ENCODE peak calls at places on chromosomes 4 and X, in six cellular contexts. V, Z, T, N, U and X are unnamed samples.

GRCh38 chr4:141587897-141588296 is 48.5 kb upstream of the IL15 start:
- DNase-seq in N (no peak), T (no peak), Z (no peak), U (no peak), V (peak), X (no peak)

GRCh38 chr4:8725071-8725841 is 132.7 kb downstream of the CPZ start:
- DNase-seq in Z (no peak), V (no peak), N (no peak), T (no peak), U (no peak), X (no peak)

GRCh38 chrX:40465735-40466551 is 114.8 kb upstream of the ATP6AP2 start:
- DNase-seq in T (no peak), Z (no peak), V (peak), N (no peak), U (no peak), X (no peak)

GRCh38 chr4:1375761-1376322 is 28.8 kb downstream of the UVSSA start:
- DNase-seq in V (no peak), N (no peak), T (no peak), U (no peak), Z (no peak), X (no peak)

GRCh38 chr4:15001248-15001824 is 945 bp upstream of the CPEB2 start:
- DNase-seq in T (peak), Z (peak), V (peak), N (peak), U (peak), X (peak)

GRCh38 chr4:86358176-86358701 is 1.6 kb downstream of the MAPK10 start:
- DNase-seq in U (peak), T (no peak), Z (no peak), V (no peak), N (no peak), X (peak)

GRCh38 chrX:7074135-7074907 is 73.2 kb upstream of the STS start:
- DNase-seq in T (no peak), N (no peak), V (no peak), Z (no peak), U (no peak), X (no peak)

GRCh38 chr4:74501579-74501978 is 56.6 kb downstream of the AREG start:
- DNase-seq in V (peak), T (no peak), N (no peak), Z (no peak), U (no peak), X (no peak)

GRCh38 chr4:44760142-44760898 is 34.0 kb upstream of the GNPDA2 start:
- DNase-seq in T (no peak), Z (peak), N (no peak), V (peak), U (peak), X (peak)

GRCh38 chr4:40750461-40751258 is 905 bp downstream of the NSUN7 start:
- DNase-seq in T (no peak), U (no peak), V (no peak), N (no peak), Z (no peak), X (no peak)

GRCh38 chr4:157678478-157678877 is 457.9 kb downstream of the GRIA2 start:
- DNase-seq in N (no peak), Z (no peak), U (no peak), T (no peak), V (no peak), X (no peak)

GRCh38 chr4:147638942-147639341 is 21.7 kb downstream of the TMEM184C start:
- DNase-seq in V (peak), Z (no peak), N (no peak), U (no peak), T (no peak), X (no peak)

GRCh38 chrX:9464435-9465371 is at the start of gene TBL1X:
- DNase-seq in U (peak), N (peak), V (peak), T (peak), Z (peak), X (no peak)

GRCh38 chr4:47193179-47193578 is 161.8 kb downstream of the GABRB1 start:
- DNase-seq in T (no peak), N (no peak), U (no peak), V (no peak), Z (no peak), X (no peak)